ENCODE peak calls at places on chromosome 19, in six cellular contexts. U is NCI-H1092 treated with DMSO at 0.1 percent for 48 hours; G is activated T-cell treated with anti-CD3 and anti-CD28 coated beads, Interleukin-2, amount 50 U/mL, for 4 hours; F is mucosa of descending colon; B is smooth muscle cell of the brain vasculature; A is EH. X is an unnamed sample.

GRCh38 chr19:39275578-39275977 is 7.4 kb downstream of the IFNL2 start:
- DNase-seq in U (no peak), G (no peak), F (no peak), B (no peak), A (no peak), X (peak; percentile 22)

GRCh38 chr19:38691938-38692457 is 44.5 kb downstream of the ACTN4 start:
- DNase-seq in U (no peak), G (no peak), F (no peak), B (no peak), A (peak; percentile 97), X (no peak)

GRCh38 chr19:38049105-38049649 is 142.2 kb downstream of the SIPA1L3 start:
- DNase-seq in U (no peak), G (peak; percentile 45), F (no peak), B (no peak), A (peak; percentile 76), X (no peak)

GRCh38 chr19:55441319-55441691 is 1.8 kb downstream of the SHISA7 start:
- DNase-seq in U (no peak), G (no peak), F (no peak), B (no peak), A (no peak), X (no peak)

GRCh38 chr19:2607712-2608601 is 94.5 kb downstream of the GNG7 start:
- DNase-seq in U (no peak), G (peak; percentile 90), F (peak; percentile 37), B (no peak), A (no peak), X (peak; percentile 91)

GRCh38 chr19:23698711-23699520 is 11.9 kb upstream of the ZNF675 start:
- DNase-seq in U (no peak), G (no peak), F (peak; percentile 41), B (no peak), A (no peak), X (no peak)

GRCh38 chr19:50536662-50537305 is 23.1 kb upstream of the ASPDH start:
- DNase-seq in U (no peak), G (no peak), F (no peak), B (no peak), A (no peak), X (no peak)

GRCh38 chr19:44588753-44589112 is 24.6 kb upstream of the IGSF23 start:
- DNase-seq in U (no peak), G (no peak), F (no peak), B (no peak), A (no peak), X (no peak)

GRCh38 chr19:44111910-44112463 is 1.2 kb upstream of the ZNF225 start:
- DNase-seq in U (no peak), G (no peak), F (no peak), B (no peak), A (peak; percentile 84), X (no peak)

GRCh38 chr19:30311911-30312310 is 60.3 kb upstream of the ZNF536 start:
- DNase-seq in U (no peak), G (no peak), F (no peak), B (no peak), A (no peak), X (no peak)

GRCh38 chr19:46841458-46842083 is 9.1 kb downstream of the AP2S1 start:
- DNase-seq in U (no peak), G (no peak), F (no peak), B (no peak), A (peak; percentile 97), X (peak; percentile 37)

GRCh38 chr19:4844348-4845179 is 13.1 kb upstream of the TICAM1 start:
- DNase-seq in U (no peak), G (no peak), F (no peak), B (no peak), A (peak; percentile 18), X (no peak)

GRCh38 chr19:33300016-33300981 is 2.0 kb downstream of the CEBPA start:
- DNase-seq in U (no peak), G (no peak), F (peak; percentile 58), B (no peak), A (no peak), X (no peak)

GRCh38 chr19:10911579-10912363 is 16.7 kb downstream of the YIPF2 start:
- DNase-seq in U (no peak), G (no peak), F (no peak), B (no peak), A (no peak), X (no peak)

X was measured in CD8-positive, alpha-beta memory T cell.